ENCODE peak calls at places on chromosomes 12 and 14, in eight cellular contexts. S, A, Q, E, D, L, X and G are unnamed samples. For H3K36me3, the result is how much of the 10 kb centered on the place peaks cover.

GRCh38 chr14:65650843-65651242 is 238.3 kb downstream of the FUT8 start:
- DNase-seq in S (no peak), A (no peak), Q (no peak), E (no peak), D (no peak), L (no peak), X (no peak), G (no peak)

GRCh38 chr12:2804390-2805145 is 7.9 kb upstream of the ITFG2 start:
- DNase-seq in S (peak), A (no peak), Q (no peak), E (peak), D (no peak), L (no peak), X (no peak), G (no peak)

GRCh38 chr12:85805654-85806053 is 30.6 kb downstream of the RASSF9 start:
- DNase-seq in S (peak), A (no peak), Q (no peak), E (no peak), D (no peak), L (no peak), X (no peak), G (no peak)

GRCh38 chr14:79584679-79585078 is 626.6 kb downstream of the DIO2 start:
- DNase-seq in S (peak), A (no peak), Q (no peak), E (no peak), D (no peak), L (no peak), X (no peak), G (no peak)

GRCh38 chr14:89701079-89702043 is 253.2 kb downstream of the EFCAB11 start:
- DNase-seq in S (peak), A (peak), Q (peak), E (peak), D (peak), L (peak), X (peak), G (peak)

GRCh38 chr14:92549853-92550244 is 36.3 kb downstream of the RIN3 start:
- DNase-seq in S (peak), A (no peak), Q (peak), E (peak), D (no peak), L (no peak), X (no peak), G (peak)

GRCh38 chr14:74244115-74244514 is 4.9 kb downstream of the VSX2 start:
- DNase-seq in S (no peak), A (no peak), Q (no peak), E (no peak), D (no peak), L (no peak), X (no peak), G (no peak)

GRCh38 chr12:68078737-68079136 is 80.8 kb downstream of the IFNG start:
- DNase-seq in S (no peak), A (no peak), Q (no peak), E (no peak), D (no peak), L (no peak), X (no peak), G (no peak)

GRCh38 chr12:79400481-79400880 is 290.3 kb downstream of the PAWR start:
- DNase-seq in S (no peak), A (no peak), Q (no peak), E (no peak), D (no peak), L (no peak), X (no peak), G (no peak)

GRCh38 chr12:53220857-53221202 is 11.2 kb downstream of the RARG start:
- DNase-seq in S (peak), A (peak), Q (peak), E (peak), D (peak), L (peak), X (peak), G (peak)

GRCh38 chr14:61368061-61368710 is 46.8 kb downstream of the PRKCH start:
- DNase-seq in S (no peak), A (no peak), Q (no peak), E (no peak), D (no peak), L (no peak), X (no peak), G (no peak)

GRCh38 chr14:105148604-105149145 is 19.9 kb downstream of the JAG2 start:
- DNase-seq in S (no peak), A (no peak), Q (peak), E (peak), D (no peak), L (peak), X (no peak), G (peak)

GRCh38 chr14:100826371-100827139 is 637 bp downstream of the MEG3 start:
- DNase-seq in S (no peak), A (no peak), Q (no peak), E (no peak), D (no peak), L (no peak), X (no peak), G (no peak)

GRCh38 chr14:100824156-100824555 is 1.8 kb upstream of the MEG3 start:
- DNase-seq in S (peak), A (no peak), Q (no peak), E (peak), D (no peak), L (no peak), X (no peak), G (peak)

GRCh38 chr14:100823488-100823887 is 2.4 kb upstream of the MEG3 start:
- DNase-seq in S (no peak), A (no peak), Q (no peak), E (no peak), D (no peak), L (no peak), X (no peak), G (no peak)

GRCh38 chr14:100825691-100826331 is at the start of gene MEG3:
- DNase-seq in S (peak), A (peak), Q (no peak), E (peak), D (no peak), L (no peak), X (no peak), G (peak)

DNA sequence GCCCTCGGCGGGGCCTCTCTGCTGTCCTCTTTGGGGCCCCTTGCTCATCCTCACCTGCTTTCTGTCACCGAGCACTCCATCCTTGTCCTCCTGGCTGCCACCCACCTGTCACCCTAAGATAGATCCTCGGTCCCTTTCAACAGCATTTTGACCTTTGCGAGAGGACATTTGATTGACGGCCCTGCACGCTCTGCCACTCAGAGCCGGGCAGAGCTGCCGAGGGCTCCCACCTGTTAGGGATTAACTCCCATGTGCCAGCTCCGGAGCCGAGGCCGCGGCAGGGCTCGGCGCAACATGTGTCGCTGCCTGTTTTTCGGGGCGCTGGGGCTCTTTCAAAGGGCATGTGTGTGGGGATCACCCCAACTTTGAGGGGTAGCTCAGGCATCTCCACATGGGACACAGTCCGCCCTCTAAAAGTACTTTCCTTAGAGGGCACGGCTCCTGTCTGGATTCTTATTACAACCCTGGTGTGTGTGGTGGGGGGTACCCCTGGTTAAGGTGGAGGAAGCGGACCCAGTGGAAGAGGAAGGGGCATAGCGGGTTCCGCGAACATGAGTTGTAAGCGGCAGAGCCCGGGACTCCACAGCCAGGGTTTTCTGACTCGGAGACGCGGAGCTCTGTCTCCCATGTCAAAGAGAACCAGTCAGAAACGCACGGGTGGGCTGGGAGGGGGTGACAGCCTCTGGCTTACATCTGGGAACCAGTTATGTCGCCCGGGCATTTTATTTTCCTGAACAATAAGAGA is 800 bp upstream of the MEG3 start:
- DNase-seq in S (peak), A (no peak), Q (no peak), E (no peak), D (no peak), L (no peak), X (no peak), G (peak)
- H3K4me3 ChIP-seq in S (no peak), A (no peak), Q (no peak), E (peak), D (peak), L (no peak), X (no peak), G (no peak)

GRCh38 chr14:62914025-62914424 is 131.2 kb downstream of the KCNH5 start:
- DNase-seq in S (no peak), A (no peak), Q (no peak), E (no peak), D (no peak), L (no peak), X (no peak), G (no peak)
- H3K36me3 ChIP-seq in S (under half), A (under half), Q (under half), E (under half), D (under half), L (under half), X (under half), G (under half)

GRCh38 chr12:70635713-70636112 is 1.5 kb downstream of the PTPRB start:
- DNase-seq in S (no peak), A (no peak), Q (no peak), E (no peak), D (no peak), L (no peak), X (no peak), G (no peak)
- H3K27ac ChIP-seq in S (no peak), A (no peak), Q (no peak), E (no peak), D (peak), L (no peak), X (no peak), G (no peak)

DNA sequence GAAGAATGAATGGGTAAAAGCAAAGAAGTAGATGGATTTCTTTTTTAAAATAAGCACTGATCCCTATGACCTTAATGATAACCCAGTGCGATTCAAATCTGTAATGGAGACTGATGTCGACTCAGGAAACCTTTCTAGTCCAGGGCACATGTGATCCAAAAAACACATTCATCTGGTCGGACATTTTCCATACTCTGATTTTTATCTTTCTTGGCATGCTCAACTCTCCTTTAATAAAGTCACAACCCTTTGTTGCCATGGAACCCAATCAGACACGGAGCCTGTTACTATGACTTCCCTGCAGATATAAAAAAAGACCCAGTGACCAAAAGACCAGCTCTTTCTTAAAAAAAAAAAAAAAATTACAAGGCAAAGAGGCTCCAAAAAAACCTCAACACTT is 27.9 kb downstream of the TMCC3 start:
- DNase-seq in S (peak), A (no peak), Q (no peak), E (no peak), D (no peak), L (no peak), X (peak), G (no peak)
- H3K4me3 ChIP-seq in S (no peak), A (no peak), Q (no peak), E (peak), D (peak), L (no peak), X (no peak), G (no peak)

DNA sequence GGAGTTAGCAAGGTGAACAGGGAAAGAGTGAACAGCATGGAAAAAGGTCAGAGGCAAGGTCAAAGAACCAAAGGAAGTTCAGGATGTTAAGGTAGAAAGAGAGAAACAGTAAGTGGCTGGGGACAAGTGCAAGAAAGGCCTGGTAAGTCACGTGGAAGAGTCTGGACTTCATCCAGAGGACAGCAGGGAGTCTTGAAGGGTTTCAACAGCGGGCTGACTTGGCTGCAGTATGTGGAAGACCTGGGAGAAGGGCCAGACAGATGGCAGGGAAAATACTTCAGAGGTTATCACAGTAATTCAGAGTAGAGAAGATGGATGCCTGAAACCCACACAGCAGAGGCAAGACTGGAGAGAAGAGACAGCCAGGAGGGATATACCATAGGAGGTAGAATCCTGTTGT is 34.0 kb downstream of the CIT start:
- DNase-seq in S (peak), A (no peak), Q (no peak), E (no peak), D (no peak), L (no peak), X (no peak), G (no peak)
- H3K36me3 ChIP-seq in S (under half), A (under half), Q (under half), E (under half), D (under half), L (under half), X (under half), G (under half)

DNA sequence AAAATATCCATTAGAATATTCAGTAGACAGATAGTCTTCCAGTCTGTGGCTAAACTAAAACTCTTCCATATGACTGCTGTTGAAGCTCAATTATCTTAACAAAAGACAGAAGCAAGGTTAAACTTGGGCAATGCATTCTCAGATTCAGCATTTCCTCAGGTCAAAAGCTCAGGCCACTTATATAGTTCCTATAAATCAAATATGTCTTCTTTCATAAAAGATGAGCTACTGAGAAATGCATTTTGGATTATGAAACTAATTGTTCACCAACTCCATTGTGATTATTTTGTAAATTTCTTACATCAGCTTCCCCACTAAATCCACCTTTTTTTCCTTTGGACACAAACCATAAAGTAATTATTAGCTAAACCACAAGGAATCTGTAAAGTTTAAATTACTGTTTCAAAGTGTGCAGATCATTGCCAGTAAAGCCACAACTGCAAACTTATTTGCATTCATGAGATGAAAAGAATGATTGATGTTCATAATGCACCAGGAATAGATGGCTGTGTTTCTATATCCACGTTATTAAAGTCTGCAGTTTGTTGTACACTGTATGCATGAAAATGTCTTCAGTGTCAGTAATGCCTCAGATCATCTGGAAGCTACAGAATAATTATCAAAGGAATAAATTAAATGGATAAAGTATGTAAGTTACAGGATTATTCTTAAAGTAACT is 224.3 kb downstream of the FBXL14 start:
- DNase-seq in S (no peak), A (no peak), Q (no peak), E (no peak), D (no peak), L (no peak), X (no peak), G (no peak)
- H3K27ac ChIP-seq in S (peak), A (no peak), Q (no peak), E (peak), D (no peak), L (no peak), X (no peak), G (no peak)

GRCh38 chr12:6912164-6912956 is 2.0 kb upstream of the ENO2 start:
- DNase-seq in S (no peak), A (no peak), Q (no peak), E (no peak), D (no peak), L (no peak), X (no peak), G (peak)

GRCh38 chr12:6905414-6906040 is 905 bp downstream of the LRRC23 start:
- DNase-seq in S (no peak), A (no peak), Q (no peak), E (no peak), D (no peak), L (no peak), X (no peak), G (no peak)

GRCh38 chr12:6914246-6914947 is at the start of gene ENO2:
- DNase-seq in S (peak), A (peak), Q (peak), E (peak), D (no peak), L (peak), X (peak), G (peak)

GRCh38 chr12:6904280-6905276 is at the start of gene LRRC23:
- DNase-seq in S (peak), A (peak), Q (peak), E (peak), D (peak), L (peak), X (peak), G (peak)

GRCh38 chr12:6909421-6910145 is 4.8 kb upstream of the ENO2 start:
- DNase-seq in S (no peak), A (no peak), Q (no peak), E (no peak), D (no peak), L (no peak), X (no peak), G (no peak)
- H3K4me3 ChIP-seq in S (no peak), A (no peak), Q (no peak), E (no peak), D (no peak), L (no peak), X (no peak), G (no peak)